ENCODE peak calls at places on chromosomes 7 and 10, in six cellular contexts. One of them, this sample, is unnamed.

GRCh38 chr7:29764227-29764626 is 42.1 kb upstream of the WIPF3 start:
- DNase-seq in cardiac fibroblast: no peak
- DNase-seq in LoVo: peak; percentile 18
- DNase-seq in AG09319: no peak
- DNase-seq in activated naive CD4-positive, alpha-beta T cell treated with anti-CD3 and anti-CD28 coated beads, Interleukin-2, amount 50 U/mL, for 16 hours: no peak
- DNase-seq in stimulated activated CD4-positive, alpha-beta T cell treated with anti-CD3 and anti-CD28 coated beads, TNF-alpha, amount 100 ng/mL, for 48 hours: no peak
- DNase-seq in this sample: no peak

GRCh38 chr7:139739863-139740597 is 37.8 kb downstream of the HIPK2 start:
- DNase-seq in cardiac fibroblast: no peak
- DNase-seq in LoVo: no peak
- DNase-seq in AG09319: no peak
- DNase-seq in activated naive CD4-positive, alpha-beta T cell treated with anti-CD3 and anti-CD28 coated beads, Interleukin-2, amount 50 U/mL, for 16 hours: no peak
- DNase-seq in stimulated activated CD4-positive, alpha-beta T cell treated with anti-CD3 and anti-CD28 coated beads, TNF-alpha, amount 100 ng/mL, for 48 hours: no peak
- DNase-seq in this sample: peak; percentile 54

GRCh38 chr10:113541554-113541902 is 11.3 kb upstream of the HABP2 start:
- DNase-seq in cardiac fibroblast: no peak
- DNase-seq in LoVo: no peak
- DNase-seq in AG09319: no peak
- DNase-seq in activated naive CD4-positive, alpha-beta T cell treated with anti-CD3 and anti-CD28 coated beads, Interleukin-2, amount 50 U/mL, for 16 hours: no peak
- DNase-seq in stimulated activated CD4-positive, alpha-beta T cell treated with anti-CD3 and anti-CD28 coated beads, TNF-alpha, amount 100 ng/mL, for 48 hours: no peak
- DNase-seq in this sample: no peak

GRCh38 chr10:98431016-98431415 is 15.7 kb downstream of the HPS1 start:
- DNase-seq in cardiac fibroblast: no peak
- DNase-seq in LoVo: no peak
- DNase-seq in AG09319: no peak
- DNase-seq in activated naive CD4-positive, alpha-beta T cell treated with anti-CD3 and anti-CD28 coated beads, Interleukin-2, amount 50 U/mL, for 16 hours: no peak
- DNase-seq in stimulated activated CD4-positive, alpha-beta T cell treated with anti-CD3 and anti-CD28 coated beads, TNF-alpha, amount 100 ng/mL, for 48 hours: no peak
- DNase-seq in this sample: peak; percentile 76

GRCh38 chr7:132618956-132619305 is 42.7 kb upstream of the PLXNA4 start:
- DNase-seq in cardiac fibroblast: peak; percentile 48
- DNase-seq in LoVo: no peak
- DNase-seq in AG09319: no peak
- DNase-seq in activated naive CD4-positive, alpha-beta T cell treated with anti-CD3 and anti-CD28 coated beads, Interleukin-2, amount 50 U/mL, for 16 hours: no peak
- DNase-seq in stimulated activated CD4-positive, alpha-beta T cell treated with anti-CD3 and anti-CD28 coated beads, TNF-alpha, amount 100 ng/mL, for 48 hours: no peak
- DNase-seq in this sample: no peak

GRCh38 chr7:25815711-25816110 is 336.3 kb upstream of the NFE2L3 start:
- DNase-seq in cardiac fibroblast: no peak
- DNase-seq in LoVo: no peak
- DNase-seq in AG09319: no peak
- DNase-seq in activated naive CD4-positive, alpha-beta T cell treated with anti-CD3 and anti-CD28 coated beads, Interleukin-2, amount 50 U/mL, for 16 hours: no peak
- DNase-seq in stimulated activated CD4-positive, alpha-beta T cell treated with anti-CD3 and anti-CD28 coated beads, TNF-alpha, amount 100 ng/mL, for 48 hours: no peak
- DNase-seq in this sample: no peak

GRCh38 chr10:49615213-49615612 is 1.4 kb downstream of the CHAT start:
- DNase-seq in cardiac fibroblast: no peak
- DNase-seq in LoVo: no peak
- DNase-seq in AG09319: no peak
- DNase-seq in activated naive CD4-positive, alpha-beta T cell treated with anti-CD3 and anti-CD28 coated beads, Interleukin-2, amount 50 U/mL, for 16 hours: no peak
- DNase-seq in stimulated activated CD4-positive, alpha-beta T cell treated with anti-CD3 and anti-CD28 coated beads, TNF-alpha, amount 100 ng/mL, for 48 hours: no peak
- DNase-seq in this sample: no peak

GRCh38 chr10:100744136-100744979 is 1.0 kb upstream of the PAX2 start:
- DNase-seq in cardiac fibroblast: no peak
- DNase-seq in LoVo: no peak
- DNase-seq in AG09319: no peak
- DNase-seq in activated naive CD4-positive, alpha-beta T cell treated with anti-CD3 and anti-CD28 coated beads, Interleukin-2, amount 50 U/mL, for 16 hours: no peak
- DNase-seq in stimulated activated CD4-positive, alpha-beta T cell treated with anti-CD3 and anti-CD28 coated beads, TNF-alpha, amount 100 ng/mL, for 48 hours: no peak
- DNase-seq in this sample: no peak

GRCh38 chr7:17462059-17462695 is 163.7 kb downstream of the AHR start:
- DNase-seq in cardiac fibroblast: no peak
- DNase-seq in LoVo: peak; percentile 65
- DNase-seq in AG09319: no peak
- DNase-seq in activated naive CD4-positive, alpha-beta T cell treated with anti-CD3 and anti-CD28 coated beads, Interleukin-2, amount 50 U/mL, for 16 hours: no peak
- DNase-seq in stimulated activated CD4-positive, alpha-beta T cell treated with anti-CD3 and anti-CD28 coated beads, TNF-alpha, amount 100 ng/mL, for 48 hours: no peak
- DNase-seq in this sample: no peak

GRCh38 chr10:86229378-86229777 is 137.2 kb downstream of the GRID1 start:
- DNase-seq in cardiac fibroblast: no peak
- DNase-seq in LoVo: no peak
- DNase-seq in AG09319: no peak
- DNase-seq in activated naive CD4-positive, alpha-beta T cell treated with anti-CD3 and anti-CD28 coated beads, Interleukin-2, amount 50 U/mL, for 16 hours: no peak
- DNase-seq in stimulated activated CD4-positive, alpha-beta T cell treated with anti-CD3 and anti-CD28 coated beads, TNF-alpha, amount 100 ng/mL, for 48 hours: no peak
- DNase-seq in this sample: no peak

GRCh38 chr10:84590794-84591193 is 262.4 kb downstream of the CCSER2 start:
- DNase-seq in cardiac fibroblast: no peak
- DNase-seq in LoVo: no peak
- DNase-seq in AG09319: no peak
- DNase-seq in activated naive CD4-positive, alpha-beta T cell treated with anti-CD3 and anti-CD28 coated beads, Interleukin-2, amount 50 U/mL, for 16 hours: no peak
- DNase-seq in stimulated activated CD4-positive, alpha-beta T cell treated with anti-CD3 and anti-CD28 coated beads, TNF-alpha, amount 100 ng/mL, for 48 hours: no peak
- DNase-seq in this sample: peak; percentile 42

GRCh38 chr7:98281757-98282652 is 519 bp downstream of the BRI3 start:
- DNase-seq in cardiac fibroblast: no peak
- DNase-seq in LoVo: no peak
- DNase-seq in AG09319: no peak
- DNase-seq in activated naive CD4-positive, alpha-beta T cell treated with anti-CD3 and anti-CD28 coated beads, Interleukin-2, amount 50 U/mL, for 16 hours: no peak
- DNase-seq in stimulated activated CD4-positive, alpha-beta T cell treated with anti-CD3 and anti-CD28 coated beads, TNF-alpha, amount 100 ng/mL, for 48 hours: no peak
- DNase-seq in this sample: no peak